ENCODE peak calls at places on chromosomes 16 and 17, in eight cellular contexts. V, G, N, W, M, Z, Q and E are unnamed samples.

GRCh38 chr17:39062846-39063680 is 88.4 kb downstream of the PLXDC1 start:
- DNase-seq in M (no peak), Z (no peak), N (no peak), W (peak; percentile 39), Q (no peak), G (no peak), V (no peak), E (no peak)

GRCh38 chr17:65055280-65055707 is 1.2 kb downstream of the GNA13 start:
- DNase-seq in G (no peak), N (peak; percentile 21), M (no peak), Z (no peak), V (no peak), Q (no peak), W (peak; percentile 48), E (no peak)

GRCh38 chr17:1726626-1727257 is 2.2 kb downstream of the WDR81 start:
- DNase-seq in N (no peak), V (no peak), Z (no peak), M (no peak), G (no peak), W (no peak), Q (no peak), E (no peak)

GRCh38 chr17:38730526-38731379 is 612 bp downstream of the CISD3 start:
- DNase-seq in V (peak; percentile 95), W (peak; percentile 71), M (peak; percentile 96), N (no peak), G (peak; percentile 86), Z (no peak), Q (peak; percentile 83), E (peak; percentile 46)

GRCh38 chr17:50266384-50267073 is 7.7 kb upstream of the TMEM92 start:
- DNase-seq in W (peak; percentile 89), Z (no peak), Q (peak; percentile 35), V (peak; percentile 88), G (peak; percentile 91), N (no peak), M (peak; percentile 47), E (no peak)

GRCh38 chr16:81623365-81624102 is 155.6 kb upstream of the PLCG2 start:
- DNase-seq in Q (no peak), M (peak; percentile 46), G (no peak), N (peak; percentile 39), W (peak; percentile 70), Z (peak; percentile 53), V (peak; percentile 57), E (no peak)

GRCh38 chr16:29738514-29738913 is 7.3 kb downstream of the C16orf54 start:
- DNase-seq in Q (no peak), W (no peak), M (no peak), V (no peak), Z (no peak), N (peak; percentile 82), G (no peak), E (no peak)

GRCh38 chr17:76102944-76103273 is 678 bp downstream of the EXOC7 start:
- DNase-seq in M (no peak), G (no peak), Z (no peak), V (no peak), W (no peak), Q (no peak), N (no peak), E (no peak)

GRCh38 chr17:45996282-45996937 is 2.6 kb upstream of the STH start:
- DNase-seq in V (no peak), N (no peak), G (peak; percentile 41), W (no peak), M (no peak), Q (no peak), Z (no peak), E (no peak)

GRCh38 chr17:68238894-68239293 is 8.9 kb upstream of the AMZ2 start:
- DNase-seq in Z (no peak), N (no peak), Q (no peak), G (no peak), V (no peak), W (no peak), M (no peak), E (no peak)

GRCh38 chr16:89452925-89453324 is 37.4 kb downstream of the ANKRD11 start:
- DNase-seq in M (no peak), G (no peak), Q (no peak), N (no peak), V (no peak), W (no peak), Z (no peak), E (no peak)

GRCh38 chr16:56279914-56280313 is 88.6 kb downstream of the GNAO1 start:
- DNase-seq in W (no peak), G (no peak), Z (no peak), N (no peak), M (no peak), V (no peak), Q (no peak), E (no peak)

GRCh38 chr17:60832206-60832605 is 154.6 kb downstream of the BCAS3 start:
- DNase-seq in Z (no peak), W (no peak), N (no peak), G (no peak), M (no peak), V (no peak), Q (no peak), E (no peak)

GRCh38 chr17:27743288-27743885 is 56.9 kb downstream of the NOS2 start:
- DNase-seq in Z (no peak), V (no peak), W (no peak), Q (no peak), G (no peak), M (peak; percentile 23), N (no peak), E (no peak)

GRCh38 chr16:49348408-49349176 is 25.0 kb upstream of the C16orf78 start:
- DNase-seq in G (no peak), V (no peak), N (no peak), Q (no peak), M (no peak), Z (peak; percentile 3), W (no peak), E (no peak)

GRCh38 chr17:77471984-77472836 is 331.4 kb downstream of the SEC14L1 start:
- DNase-seq in G (peak; percentile 78), N (no peak), M (peak; percentile 38), V (peak; percentile 56), W (peak; percentile 68), Z (no peak), Q (peak; percentile 27), E (no peak)

GRCh38 chr17:78599419-78599818 is 22.2 kb upstream of the DNAH17 start:
- DNase-seq in V (no peak), W (no peak), Q (no peak), M (no peak), N (no peak), G (no peak), Z (no peak), E (no peak)

GRCh38 chr17:74392848-74393247 is 25.5 kb downstream of the GPR142 start:
- DNase-seq in Q (no peak), W (no peak), Z (no peak), N (no peak), G (no peak), M (no peak), V (no peak), E (no peak)

GRCh38 chr16:28219283-28219682 is 7.5 kb upstream of the XPO6 start:
- DNase-seq in Z (no peak), W (no peak), G (no peak), N (no peak), Q (no peak), M (no peak), V (no peak), E (no peak)

GRCh38 chr17:17377071-17377487 is 73.9 kb downstream of the NT5M start:
- DNase-seq in G (no peak), Z (no peak), M (no peak), V (no peak), N (no peak), W (no peak), Q (no peak), E (no peak)

GRCh38 chr16:87831421-87832136 is 37.7 kb downstream of the SLC7A5 start:
- DNase-seq in Z (no peak), N (no peak), W (no peak), G (no peak), M (no peak), Q (no peak), V (no peak), E (no peak)

GRCh38 chr17:44909681-44910144 is 5.6 kb downstream of the GFAP start:
- DNase-seq in V (no peak), W (peak; percentile 62), Q (no peak), Z (no peak), M (no peak), G (peak; percentile 92), N (no peak), E (no peak)

GRCh38 chr17:72710834-72711233 is 381.7 kb downstream of the SLC39A11 start:
- DNase-seq in Z (no peak), N (no peak), Q (no peak), M (no peak), W (peak; percentile 58), V (no peak), G (no peak), E (no peak)

GRCh38 chr16:69567031-69567680 is 1.4 kb downstream of the NFAT5 start:
- DNase-seq in Z (no peak), N (peak; percentile 11), Q (no peak), G (no peak), V (no peak), W (peak; percentile 54), M (peak; percentile 47), E (peak; percentile 37)

GRCh38 chr16:49353650-49354049 is 20.0 kb upstream of the C16orf78 start:
- DNase-seq in N (no peak), W (peak; percentile 2), Q (no peak), Z (no peak), G (no peak), M (peak; percentile 5), V (no peak), E (no peak)

GRCh38 chr17:76451480-76451879 is 1.5 kb downstream of the UBE2O start:
- DNase-seq in M (no peak), V (no peak), Z (no peak), N (no peak), G (no peak), W (no peak), Q (no peak), E (no peak)

GRCh38 chr17:1227917-1228751 is 42.1 kb upstream of the BHLHA9 start:
- DNase-seq in Z (no peak), V (no peak), Q (peak; percentile 55), M (peak; percentile 40), G (no peak), W (no peak), N (peak; percentile 10), E (peak; percentile 86)

GRCh38 chr16:20673882-20674683 is 23.4 kb downstream of the ACSM1 start:
- DNase-seq in M (peak; percentile 7), Z (no peak), Q (no peak), G (no peak), W (no peak), N (no peak), V (no peak), E (no peak)
- H3K4me3 ChIP-seq in M (no peak overlapping the region), Z (no peak overlapping the region), Q (peak overlapping the region; percentile 34), G (no peak overlapping the region), W (no peak overlapping the region), N (no peak overlapping the region), V (no peak overlapping the region), E (no peak overlapping the region)

GRCh38 chr17:35811759-35812158 is 2.5 kb downstream of the TAF15 start:
- DNase-seq in W (no peak), Q (no peak), V (no peak), N (no peak), M (no peak), G (no peak), Z (no peak), E (no peak)
- H3K4me3 ChIP-seq in W (no peak overlapping the region), Q (no peak overlapping the region), V (peak overlapping the region; percentile 79), N (no peak overlapping the region), M (no peak overlapping the region), G (no peak overlapping the region), Z (no peak overlapping the region), E (no peak overlapping the region)

GRCh38 chr17:8055851-8056231 is 17.0 kb downstream of the ALOX15B start:
- DNase-seq in Q (no peak), N (no peak), G (no peak), V (no peak), Z (no peak), M (no peak), W (no peak), E (no peak)
- H3K4me3 ChIP-seq in Q (no peak overlapping the region), N (no peak overlapping the region), G (no peak overlapping the region), V (no peak overlapping the region), Z (no peak overlapping the region), M (no peak overlapping the region), W (no peak overlapping the region), E (no peak overlapping the region)

GRCh38 chr17:82348866-82349265 is 10.2 kb upstream of the TEX19 start:
- DNase-seq in Z (no peak), W (no peak), Q (no peak), N (no peak), V (no peak), M (no peak), G (no peak), E (no peak)
- H3K4me3 ChIP-seq in Z (no peak overlapping the region), W (no peak overlapping the region), Q (no peak overlapping the region), N (no peak overlapping the region), V (no peak overlapping the region), M (no peak overlapping the region), G (no peak overlapping the region), E (no peak overlapping the region)